ENCODE peak calls at places on chromosomes 3 and 15, in nine cellular contexts. X, Z, O, A, I, K, V, L and J are unnamed samples. For H3K27me3, the result is how much of the 10 kb centered on the place peaks cover.

GRCh38 chr3:72554689-72555088 is 293.6 kb downstream of the SHQ1 start:
- DNase-seq in Z (no peak), O (no peak), V (no peak), K (no peak), L (no peak), I (no peak), A (no peak), X (no peak), J (no peak)

GRCh38 chr3:138438896-138439295 is 4.5 kb downstream of the ESYT3 start:
- DNase-seq in K (no peak), I (no peak), V (no peak), A (no peak), X (no peak), L (no peak), Z (no peak), O (no peak), J (peak)

GRCh38 chr3:188280627-188281026 is 126.7 kb downstream of the LPP start:
- DNase-seq in A (no peak), L (no peak), O (no peak), K (no peak), V (no peak), X (peak), Z (no peak), I (no peak), J (no peak)

GRCh38 chr3:192827208-192827607 is 90.4 kb downstream of the MB21D2 start:
- DNase-seq in O (no peak), Z (no peak), K (no peak), A (no peak), L (no peak), V (no peak), I (peak), X (no peak), J (no peak)

GRCh38 chr3:64555351-64555750 is 132.4 kb downstream of the ADAMTS9 start:
- DNase-seq in V (no peak), K (no peak), A (no peak), Z (no peak), X (no peak), I (no peak), O (no peak), L (no peak), J (no peak)

GRCh38 chr15:85702321-85703230 is 92.1 kb downstream of the KLHL25 start:
- DNase-seq in I (no peak), X (peak), K (no peak), V (no peak), Z (no peak), O (no peak), L (no peak), A (no peak), J (no peak)

GRCh38 chr3:174957081-174957480 is 97.9 kb downstream of the NAALADL2 start:
- DNase-seq in K (no peak), O (no peak), L (no peak), V (no peak), A (no peak), I (no peak), X (peak), Z (no peak), J (no peak)

GRCh38 chr3:82157952-82158351 is 396.5 kb upstream of the GBE1 start:
- DNase-seq in L (no peak), I (no peak), O (no peak), Z (no peak), A (no peak), V (peak), X (peak), K (no peak), J (no peak)

GRCh38 chr3:42712716-42713372 is 10.2 kb upstream of the HHATL start:
- DNase-seq in Z (no peak), V (no peak), L (no peak), I (peak), O (peak), X (no peak), K (peak), A (no peak), J (peak)

GRCh38 chr3:173403376-173403775 is 5.8 kb downstream of the NLGN1 start:
- DNase-seq in O (no peak), K (no peak), V (no peak), Z (no peak), I (no peak), L (no peak), X (peak), A (no peak), J (no peak)

GRCh38 chr15:90845201-90845949 is 23.0 kb upstream of the FURIN start:
- DNase-seq in L (no peak), X (peak), I (peak), O (no peak), K (no peak), A (no peak), Z (no peak), V (no peak), J (no peak)

GRCh38 chr3:34504755-34505154 is 706.3 kb downstream of the PDCD6IP start:
- DNase-seq in I (no peak), O (no peak), V (no peak), Z (peak), A (no peak), X (no peak), L (no peak), K (no peak), J (no peak)

GRCh38 chr15:52252781-52253180 is 42.8 kb downstream of the MYO5C start:
- DNase-seq in A (peak), Z (no peak), X (peak), V (peak), K (no peak), L (no peak), I (no peak), O (no peak), J (no peak)

GRCh38 chr3:60435941-60436650 is 815.2 kb downstream of the FHIT start:
- DNase-seq in I (no peak), K (no peak), V (no peak), X (no peak), A (no peak), O (no peak), L (no peak), Z (no peak), J (no peak)

GRCh38 chr3:2898591-2899353 is 211.4 kb downstream of the IL5RA start:
- DNase-seq in I (no peak), L (no peak), Z (no peak), X (no peak), K (no peak), O (no peak), V (no peak), A (no peak), J (no peak)

GRCh38 chr3:101680466-101680865 is 3.5 kb upstream of the ZBTB11 start:
- DNase-seq in Z (no peak), X (no peak), I (no peak), K (no peak), L (no peak), A (no peak), O (no peak), V (no peak), J (no peak)

GRCh38 chr3:66195347-66195783 is 25.4 kb upstream of the SLC25A26 start:
- DNase-seq in I (peak), K (peak), Z (peak), V (peak), A (no peak), L (peak), O (peak), X (peak), J (peak)

GRCh38 chr3:44628716-44629115 is 3.9 kb downstream of the ZNF197 start:
- DNase-seq in I (no peak), V (no peak), X (no peak), Z (no peak), L (no peak), K (no peak), O (no peak), A (no peak), J (no peak)

GRCh38 chr3:147200545-147200944 is 205.8 kb downstream of the ZIC4 start:
- DNase-seq in Z (no peak), K (no peak), L (no peak), X (peak), I (no peak), A (no peak), V (no peak), O (no peak), J (no peak)

GRCh38 chr3:114627760-114628159 is 333.9 kb downstream of the TIGIT start:
- DNase-seq in L (no peak), K (no peak), I (peak), Z (peak), O (peak), X (peak), V (no peak), A (no peak), J (no peak)

GRCh38 chr3:187750513-187751123 is 5.3 kb upstream of the BCL6 start:
- DNase-seq in Z (no peak), V (no peak), I (peak), K (no peak), O (no peak), L (no peak), A (peak), X (peak), J (no peak)

GRCh38 chr3:134369231-134369741 is 5.0 kb downstream of the AMOTL2 start:
- DNase-seq in O (peak), Z (no peak), V (no peak), A (no peak), L (no peak), X (peak), I (peak), K (no peak), J (no peak)

GRCh38 chr3:27040674-27041073 is 328.5 kb downstream of the NEK10 start:
- DNase-seq in O (no peak), V (no peak), K (no peak), X (no peak), Z (no peak), A (no peak), I (no peak), L (no peak), J (no peak)

GRCh38 chr3:124032351-124032880 is 40.5 kb upstream of the ROPN1 start:
- DNase-seq in V (no peak), A (no peak), Z (peak), X (no peak), O (peak), I (peak), L (no peak), K (peak), J (no peak)

GRCh38 chr3:175416600-175416999 is 557.5 kb downstream of the NAALADL2 start:
- DNase-seq in O (no peak), A (no peak), V (no peak), X (no peak), L (no peak), Z (no peak), K (no peak), I (no peak), J (no peak)

GRCh38 chr3:184564685-184565385 is 3.2 kb downstream of the EPHB3 start:
- DNase-seq in I (no peak), L (no peak), V (no peak), A (no peak), O (no peak), K (no peak), X (no peak), Z (no peak), J (no peak)
- H3K27me3 ChIP-seq in I (under half), L (under half), V (under half), A (half or more), O (under half), K (under half), X (under half), Z (under half), J (under half)

GRCh38 chr3:88334187-88334868 is 184.6 kb downstream of the C3orf38 start:
- DNase-seq in A (no peak), K (no peak), I (no peak), V (no peak), X (no peak), O (no peak), L (no peak), Z (no peak), J (no peak)

DNA sequence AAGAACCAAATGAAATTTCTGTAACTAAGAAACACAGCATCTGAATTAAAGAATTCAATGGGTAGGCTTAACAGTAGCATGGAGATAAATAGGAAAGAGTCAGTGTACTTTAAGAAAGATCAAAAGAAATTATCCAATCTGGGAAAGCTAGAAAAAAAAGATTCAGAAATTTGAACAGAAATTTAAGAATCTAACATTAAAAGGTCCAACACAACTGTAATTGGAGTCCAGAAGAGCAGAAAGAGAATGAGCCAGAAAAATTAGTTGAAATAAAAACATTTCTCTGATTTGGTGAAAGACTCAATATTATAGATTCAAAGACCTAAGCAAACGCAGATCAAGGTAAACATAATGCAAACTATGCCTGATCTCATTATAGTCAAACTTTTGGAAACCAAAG is 187.1 kb downstream of the C3orf38 start:
- DNase-seq in Z (no peak), O (no peak), A (no peak), L (no peak), V (no peak), I (no peak), X (no peak), K (no peak), J (no peak)
- TF ChIP-seq POLR2A in Z (no peak), O (no peak), A (no peak), L (no peak), V (no peak), I (no peak), X (no peak), K (no peak), J (no peak)

GRCh38 chr3:170585008-170585936 is 603 bp downstream of the SLC7A14 start:
- DNase-seq in X (peak), K (peak), L (no peak), V (no peak), O (no peak), A (no peak), I (no peak), Z (no peak), J (no peak)

GRCh38 chr3:170589113-170589512 is 3.2 kb upstream of the SLC7A14 start:
- DNase-seq in I (no peak), K (no peak), O (no peak), L (no peak), V (no peak), Z (no peak), X (no peak), A (no peak), J (no peak)

GRCh38 chr3:170584585-170585007 is 1.3 kb downstream of the SLC7A14 start:
- DNase-seq in O (peak), I (no peak), Z (peak), A (peak), V (no peak), L (no peak), K (peak), X (peak), J (no peak)

GRCh38 chr3:170585937-170586310 is at the start of gene SLC7A14:
- DNase-seq in I (no peak), L (no peak), A (no peak), O (no peak), Z (no peak), V (no peak), X (peak), K (peak), J (no peak)
- H3K4me3 ChIP-seq in I (peak), L (peak), A (no peak), O (no peak), Z (no peak), V (no peak), X (peak), K (no peak), J (no peak)

DNA sequence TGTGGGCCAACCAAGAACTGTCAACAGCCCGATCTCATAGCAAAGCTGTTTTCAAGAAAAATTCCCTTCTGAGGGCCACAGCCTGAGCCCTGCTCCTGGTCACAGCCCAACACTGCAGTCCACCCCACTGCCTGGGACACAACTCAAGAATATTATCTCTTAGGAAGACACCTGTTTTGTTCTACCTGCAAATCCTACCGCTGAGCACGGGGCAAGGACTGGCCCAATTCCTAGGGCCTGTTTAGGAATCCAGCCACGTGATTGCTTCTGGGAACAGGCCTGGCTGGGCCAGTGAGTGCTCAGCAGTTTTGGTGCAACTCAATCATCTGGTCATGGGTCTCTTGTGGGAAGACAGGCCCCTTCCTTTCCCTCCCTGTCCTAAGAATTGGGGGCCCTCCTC is 8.3 kb downstream of the ISLR2 start:
- DNase-seq in I (no peak), O (no peak), A (no peak), K (no peak), X (no peak), Z (no peak), V (no peak), L (no peak), J (no peak)
- H3K27me3 ChIP-seq in I (under half), O (half or more), A (under half), K (under half), X (half or more), Z (under half), V (under half), L (half or more), J (under half)

GRCh38 chr3:45761831-45762230 is 34.5 kb downstream of the SLC6A20 start:
- DNase-seq in K (no peak), O (no peak), A (no peak), X (no peak), V (no peak), L (peak), Z (no peak), I (no peak), J (peak)

GRCh38 chr3:45759851-45760250 is 36.5 kb downstream of the SLC6A20 start:
- DNase-seq in K (no peak), Z (no peak), O (no peak), A (no peak), V (no peak), X (no peak), L (peak), I (no peak), J (no peak)

GRCh38 chr3:45756055-45756454 is 40.3 kb downstream of the SLC6A20 start:
- DNase-seq in X (no peak), I (no peak), L (no peak), V (no peak), K (no peak), A (no peak), O (no peak), Z (no peak), J (no peak)

GRCh38 chr3:45760878-45761711 is 35.2 kb downstream of the SLC6A20 start:
- DNase-seq in V (peak), A (peak), I (peak), K (peak), L (peak), X (peak), O (peak), Z (peak), J (peak)

GRCh38 chr3:45758871-45759270 is 37.5 kb downstream of the SLC6A20 start:
- DNase-seq in X (no peak), O (no peak), I (no peak), L (peak), Z (no peak), K (no peak), A (no peak), V (no peak), J (no peak)
- TF ChIP-seq POLR2A in X (no peak), O (no peak), I (no peak), L (no peak), Z (no peak), K (no peak), A (no peak), V (no peak), J (no peak)

GRCh38 chr3:129118745-129119144 is 2.9 kb downstream of the RAB43 start:
- DNase-seq in X (no peak), Z (no peak), O (no peak), A (no peak), K (no peak), V (no peak), L (no peak), I (no peak), J (no peak)
- H3K4me3 ChIP-seq in X (no peak), Z (no peak), O (no peak), A (peak), K (no peak), V (no peak), L (peak), I (no peak), J (peak)

GRCh38 chr3:62365311-62366092 is 7.8 kb downstream of the FEZF2 start:
- DNase-seq in A (no peak), O (no peak), Z (no peak), V (no peak), L (no peak), I (no peak), K (no peak), X (no peak), J (no peak)
- H3K27me3 ChIP-seq in A (under half), O (half or more), Z (under half), V (under half), L (half or more), I (half or more), K (under half), X (under half), J (under half)

DNA sequence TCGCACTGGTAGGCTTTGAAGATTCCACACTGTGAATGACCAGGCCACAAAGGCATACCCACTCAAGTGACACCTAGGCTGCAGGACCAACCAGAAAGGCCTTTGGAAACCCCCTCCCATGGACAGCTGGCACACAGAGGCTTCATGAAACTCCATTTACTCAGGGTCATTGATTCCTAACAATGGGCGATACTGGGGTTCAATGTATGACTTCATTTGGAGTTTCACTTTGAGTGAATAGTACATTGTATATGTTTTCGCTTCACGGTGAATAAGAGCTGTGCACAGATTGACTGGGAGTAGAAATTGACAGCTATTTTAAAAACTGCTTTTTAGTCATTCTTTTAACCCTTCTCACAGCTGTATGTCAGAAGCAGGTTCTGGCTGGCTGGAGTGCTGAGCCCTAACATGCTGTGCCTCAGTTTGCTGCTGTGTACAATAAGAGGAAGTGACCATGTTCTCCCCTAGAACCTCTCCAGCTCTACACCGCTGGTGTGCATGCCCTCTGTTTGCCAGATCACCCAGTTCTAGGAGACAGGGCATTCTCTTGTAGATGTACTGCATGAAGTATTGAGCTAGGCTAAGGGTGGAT is 15.4 kb upstream of the CX3CR1 start:
- DNase-seq in Z (no peak), L (no peak), O (no peak), X (no peak), A (no peak), I (no peak), K (no peak), V (no peak), J (no peak)
- TF ChIP-seq POLR2A in Z (no peak), L (no peak), O (no peak), X (no peak), A (no peak), I (no peak), K (no peak), V (no peak), J (no peak)

DNA sequence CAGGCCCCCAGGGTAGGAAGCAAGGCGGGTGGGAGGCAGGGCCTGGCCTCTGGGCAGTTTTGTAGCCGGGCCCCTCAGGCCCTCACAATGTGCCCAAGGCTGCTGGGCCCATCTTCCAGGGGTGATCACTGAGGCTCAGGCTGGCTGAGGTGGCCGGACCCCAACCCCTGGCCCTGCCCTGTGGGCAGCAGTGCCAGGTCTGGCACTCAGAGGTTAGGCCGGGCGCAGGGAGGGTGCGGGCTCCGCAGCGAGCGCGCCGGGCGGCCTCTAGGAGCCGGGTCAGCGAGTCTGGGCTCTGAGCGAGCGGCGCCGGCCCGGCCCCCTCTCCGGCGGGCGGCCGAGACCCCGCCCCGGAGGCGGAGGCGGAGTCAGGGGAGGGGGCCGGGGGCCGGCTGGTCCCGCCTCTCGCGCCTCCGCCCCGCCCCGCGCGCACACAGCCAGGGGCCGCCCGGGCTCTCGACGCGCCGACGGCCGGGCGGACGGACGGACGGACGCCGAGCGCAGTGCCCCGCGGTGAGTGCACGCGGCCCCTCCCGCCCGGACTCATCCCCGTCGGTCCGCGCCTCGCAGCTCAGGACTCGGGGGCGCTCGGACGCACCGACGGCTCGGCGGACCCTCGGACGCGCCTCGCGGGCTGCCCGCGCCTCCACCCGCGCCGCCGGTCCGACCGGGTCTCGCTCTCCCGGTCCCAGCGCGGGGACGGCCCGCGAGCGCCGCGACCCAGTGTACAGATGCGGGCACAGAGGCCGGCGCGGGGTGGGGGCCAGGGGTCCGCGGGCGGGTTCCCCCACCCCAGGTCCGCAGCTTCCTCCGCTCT is at the start of gene FBLN2:
- DNase-seq in V (no peak), O (peak), A (no peak), X (no peak), K (peak), I (no peak), Z (peak), L (no peak), J (no peak)
- H3K4me3 ChIP-seq in V (no peak), O (peak), A (no peak), X (peak), K (peak), I (peak), Z (peak), L (peak), J (peak)